ENCODE peak calls at places on chromosome 18, in ten cellular contexts. K is A549; G is colonic mucosa; H is NCI-H510A treated with DMSO at 0.1 percent for 48 hours; S is posterior cingulate gyrus; R is stomach; J is NCI-H774; X is NCI-H1417; M is central memory CD4-positive, alpha-beta T cell; L is left ventricle myocardium inferior. P is an unnamed sample.

GRCh38 chr18:70004698-70005097 is 57.0 kb upstream of the CD226 start:
- DNase-seq in H (no peak), L (no peak), S (no peak), R (no peak), K (no peak), M (no peak), X (no peak), J (no peak), G (no peak), P (no peak)

GRCh38 chr18:31101148-31102019 is 837 bp downstream of the DSC2 start:
- DNase-seq in K (peak; percentile 13), R (peak; percentile 75), X (peak; percentile 89), M (no peak), G (peak; percentile 73), L (peak; percentile 84), H (peak; percentile 81), S (peak; percentile 32), J (peak; percentile 21), P (no peak)

GRCh38 chr18:12883003-12883683 is 894 bp downstream of the PTPN2 start:
- DNase-seq in L (no peak), G (peak; percentile 32), R (peak; percentile 37), J (no peak), X (peak; percentile 69), M (peak; percentile 17), S (no peak), H (no peak), K (no peak), P (no peak)

GRCh38 chr18:79393626-79394401 is 1.9 kb upstream of the NFATC1 start:
- DNase-seq in H (no peak), J (peak; percentile 87), G (peak; percentile 79), R (peak; percentile 83), K (peak; percentile 71), X (peak; percentile 86), M (peak; percentile 54), L (peak; percentile 96), S (no peak), P (no peak)

GRCh38 chr18:23609390-23610008 is 23.2 kb upstream of the NPC1 start:
- DNase-seq in J (no peak), G (no peak), L (no peak), S (no peak), X (no peak), H (no peak), R (no peak), M (no peak), K (no peak), P (no peak)

GRCh38 chr18:54734059-54734458 is 94.2 kb upstream of the RAB27B start:
- DNase-seq in X (no peak), M (no peak), G (no peak), K (peak; percentile 69), R (no peak), H (no peak), S (no peak), J (no peak), L (no peak), P (peak; percentile 36)

GRCh38 chr18:6731197-6731596 is 1.7 kb downstream of the ARHGAP28 start:
- DNase-seq in S (no peak), J (no peak), G (no peak), X (no peak), H (no peak), M (no peak), R (no peak), L (no peak), K (no peak), P (no peak)

GRCh38 chr18:79982736-79983135 is 5.6 kb downstream of the TXNL4A start:
- DNase-seq in K (peak; percentile 10), L (no peak), G (no peak), R (no peak), M (no peak), J (no peak), X (peak; percentile 29), H (no peak), S (no peak), P (no peak)

GRCh38 chr18:54612237-54612636 is 21.2 kb downstream of the DYNAP start:
- DNase-seq in K (peak; percentile 29), S (no peak), G (no peak), M (no peak), R (no peak), L (no peak), J (no peak), X (peak; percentile 50), H (no peak), P (no peak)

GRCh38 chr18:78390348-78390929 is 589.2 kb upstream of the SALL3 start:
- DNase-seq in R (no peak), H (no peak), L (no peak), G (no peak), S (no peak), K (no peak), J (no peak), M (no peak), X (no peak), P (no peak)

GRCh38 chr18:5534845-5535244 is 9.0 kb downstream of the EPB41L3 start:
- DNase-seq in K (no peak), L (no peak), R (no peak), H (no peak), G (no peak), X (no peak), M (no peak), J (no peak), S (no peak), P (no peak)

GRCh38 chr18:68826111-68826510 is 28.2 kb downstream of the CCDC102B start:
- DNase-seq in H (no peak), R (no peak), K (no peak), L (no peak), M (no peak), S (no peak), G (no peak), J (no peak), X (no peak), P (no peak)

GRCh38 chr18:23038712-23039111 is 96.6 kb upstream of the CABLES1 start:
- DNase-seq in M (no peak), S (no peak), X (peak; percentile 30), L (no peak), R (no peak), J (no peak), K (peak; percentile 27), H (no peak), G (no peak), P (no peak)

GRCh38 chr18:76361219-76361618 is 133.8 kb downstream of the ZNF516 start:
- DNase-seq in H (no peak), M (no peak), R (no peak), G (no peak), S (no peak), X (no peak), K (no peak), L (no peak), J (no peak), P (no peak)

GRCh38 chr18:45142868-45143267 is 462.2 kb downstream of the SETBP1 start:
- DNase-seq in G (no peak), R (no peak), M (no peak), H (no peak), X (no peak), K (no peak), J (no peak), L (no peak), S (no peak), P (no peak)

GRCh38 chr18:24677011-24677410 is 216.6 kb downstream of the HRH4 start:
- DNase-seq in J (no peak), X (no peak), S (no peak), K (no peak), M (no peak), L (no peak), H (no peak), R (no peak), G (no peak), P (no peak)

GRCh38 chr18:21760321-21760720 is 19.7 kb downstream of the MIB1 start:
- DNase-seq in J (no peak), H (no peak), M (no peak), K (no peak), S (no peak), G (no peak), L (no peak), X (no peak), R (no peak), P (no peak)

GRCh38 chr18:62978251-62979049 is 263.1 kb downstream of the PHLPP1 start:
- DNase-seq in G (no peak), R (no peak), H (no peak), L (no peak), M (no peak), X (no peak), S (no peak), K (no peak), J (no peak), P (no peak)

GRCh38 chr18:47215554-47216138 is 35.8 kb downstream of the SKOR2 start:
- DNase-seq in J (peak; percentile 26), G (no peak), K (peak; percentile 64), X (peak; percentile 90), L (no peak), M (no peak), R (no peak), S (no peak), H (peak; percentile 69), P (no peak)

GRCh38 chr18:7196421-7196820 is 34.5 kb upstream of the LRRC30 start:
- DNase-seq in G (no peak), M (no peak), L (no peak), H (no peak), X (no peak), S (no peak), K (no peak), J (no peak), R (no peak), P (no peak)

GRCh38 chr18:6743988-6744387 is 14.5 kb downstream of the ARHGAP28 start:
- DNase-seq in K (no peak), M (no peak), J (no peak), H (no peak), L (no peak), R (no peak), G (no peak), X (no peak), S (no peak), P (no peak)

GRCh38 chr18:56358608-56359007 is 279.8 kb downstream of the TXNL1 start:
- DNase-seq in S (no peak), R (no peak), K (no peak), G (no peak), L (no peak), J (no peak), X (peak; percentile 43), H (no peak), M (no peak), P (no peak)

GRCh38 chr18:21996261-21996892 is 173.0 kb upstream of the GATA6 start:
- DNase-seq in R (peak; percentile 78), K (no peak), L (no peak), H (no peak), M (no peak), G (peak; percentile 57), X (no peak), S (no peak), J (no peak), P (no peak)

GRCh38 chr18:31077883-31078282 is 24.3 kb downstream of the DSC2 start:
- DNase-seq in M (no peak), H (no peak), K (no peak), J (no peak), G (no peak), S (no peak), R (no peak), X (no peak), L (no peak), P (no peak)

GRCh38 chr18:59715966-59716369 is 18.7 kb upstream of the CCBE1 start:
- DNase-seq in R (no peak), S (no peak), L (no peak), M (no peak), J (no peak), K (peak; percentile 70), G (no peak), X (no peak), H (no peak), P (peak; percentile 66)

GRCh38 chr18:24398515-24398914 is 891 bp upstream of the OSBPL1A start:
- DNase-seq in G (peak; percentile 38), K (no peak), X (no peak), M (no peak), H (no peak), R (no peak), L (no peak), J (no peak), S (no peak), P (no peak)

GRCh38 chr18:39624934-39625333 is 2059.3 kb upstream of the CELF4 start:
- DNase-seq in K (no peak), S (no peak), R (no peak), M (no peak), L (no peak), G (no peak), X (no peak), J (no peak), H (no peak), P (no peak)

GRCh38 chr18:10330428-10330827 is 124.0 kb upstream of the APCDD1 start:
- DNase-seq in R (no peak), M (no peak), G (no peak), J (no peak), H (no peak), L (no peak), K (no peak), S (no peak), X (no peak), P (no peak)